ENCODE peak calls at places on chromosome 14, in five cellular contexts. D is GM04504, U is endothelial cell, X is AG08395, C is left ventricle myocardium inferior. V is an unnamed sample.

GRCh38 chr14:61203059-61203753 is 77.9 kb downstream of the TMEM30B start:
- DNase-seq in D (no peak), U (no peak), X (no peak), C (no peak), V (no peak)

GRCh38 chr14:71852201-71852600 is 80.0 kb upstream of the RGS6 start:
- DNase-seq in D (no peak), U (no peak), X (no peak), C (no peak), V (no peak)

GRCh38 chr14:95263527-95264231 is 56.0 kb downstream of the CLMN start:
- DNase-seq in D (no peak), U (no peak), X (no peak), C (no peak), V (no peak)

GRCh38 chr14:25150934-25151790 is 101.2 kb upstream of the STXBP6 start:
- DNase-seq in D (peak; percentile 6), U (no peak), X (peak; percentile 65), C (no peak), V (no peak)

GRCh38 chr14:79299162-79299561 is 912.1 kb downstream of the DIO2 start:
- DNase-seq in D (no peak), U (no peak), X (no peak), C (no peak), V (no peak)

GRCh38 chr14:35789651-35790050 is 19.4 kb downstream of the RALGAPA1 start:
- DNase-seq in D (no peak), U (no peak), X (peak; percentile 10), C (no peak), V (no peak)

GRCh38 chr14:29569194-29569593 is 358.5 kb downstream of the PRKD1 start:
- DNase-seq in D (no peak), U (no peak), X (no peak), C (no peak), V (no peak)

GRCh38 chr14:68042591-68043210 is 223.1 kb downstream of the RAD51B start:
- DNase-seq in D (no peak), U (no peak), X (no peak), C (no peak), V (no peak)

GRCh38 chr14:42429401-42429800 is 822.7 kb downstream of the LRFN5 start:
- DNase-seq in D (no peak), U (no peak), X (no peak), C (no peak), V (no peak)

GRCh38 chr14:58765375-58765774 is 127.6 kb downstream of the DACT1 start:
- DNase-seq in D (no peak), U (no peak), X (no peak), C (peak; percentile 38), V (no peak)

GRCh38 chr14:86596024-86596423 is 1066.1 kb downstream of the FLRT2 start:
- DNase-seq in D (no peak), U (no peak), X (no peak), C (no peak), V (no peak)

GRCh38 chr14:69315302-69315701 is 55.3 kb downstream of the GALNT16 start:
- DNase-seq in D (no peak), U (no peak), X (peak; percentile 36), C (no peak), V (peak; percentile 41)

GRCh38 chr14:70239802-70240201 is 51.1 kb upstream of the SLC8A3 start:
- DNase-seq in D (no peak), U (no peak), X (no peak), C (no peak), V (no peak)

GRCh38 chr14:26984318-26985177 is 386.7 kb upstream of the NOVA1 start:
- DNase-seq in D (peak; percentile 25), U (peak; percentile 74), X (peak; percentile 17), C (peak; percentile 22), V (no peak)

GRCh38 chr14:51884086-51884927 is 23.9 kb downstream of the GNG2 start:
- DNase-seq in D (peak; percentile 75), U (no peak), X (peak; percentile 20), C (no peak), V (no peak)

GRCh38 chr14:103546651-103547454 is 15.6 kb downstream of the BAG5 start:
- DNase-seq in D (no peak), U (peak; percentile 78), X (peak; percentile 69), C (peak; percentile 72), V (peak; percentile 93)

GRCh38 chr14:100769035-100769939 is 42.6 kb downstream of the DLK1 start:
- DNase-seq in D (no peak), U (no peak), X (no peak), C (no peak), V (peak; percentile 51)

GRCh38 chr14:56874375-56874774 is 64.1 kb upstream of the OTX2 start:
- DNase-seq in D (no peak), U (peak; percentile 53), X (no peak), C (no peak), V (no peak)

GRCh38 chr14:65446159-65446558 is 33.6 kb downstream of the FUT8 start:
- DNase-seq in D (no peak), U (no peak), X (peak; percentile 41), C (no peak), V (no peak)

GRCh38 chr14:68157971-68158371 is 338.4 kb downstream of the RAD51B start:
- DNase-seq in D (peak; percentile 59), U (no peak), X (peak; percentile 24), C (no peak), V (no peak)

GRCh38 chr14:21098892-21099595 is 589 bp upstream of the ZNF219 start:
- DNase-seq in D (no peak), U (no peak), X (no peak), C (no peak), V (no peak)

GRCh38 chr14:20294636-20295035 is 11.1 kb downstream of the TTC5 start:
- DNase-seq in D (no peak), U (no peak), X (no peak), C (no peak), V (no peak)

GRCh38 chr14:37903561-37904191 is 304.0 kb upstream of the SSTR1 start:
- DNase-seq in D (peak; percentile 29), U (peak; percentile 16), X (peak; percentile 34), C (no peak), V (no peak)

GRCh38 chr14:81137316-81137715 is 83.4 kb downstream of the GTF2A1 start:
- DNase-seq in D (peak; percentile 71), U (no peak), X (peak; percentile 92), C (no peak), V (no peak)

GRCh38 chr14:56133547-56133946 is 15.3 kb downstream of the PELI2 start:
- DNase-seq in D (no peak), U (no peak), X (no peak), C (no peak), V (no peak)

GRCh38 chr14:90275820-90276219 is 19.5 kb downstream of the PSMC1 start:
- DNase-seq in D (no peak), U (no peak), X (no peak), C (no peak), V (no peak)

GRCh38 chr14:39474416-39474911 is 42.2 kb upstream of the FBXO33 start:
- DNase-seq in D (no peak), U (no peak), X (no peak), C (no peak), V (no peak)